ENCODE peak calls at places on chromosomes 7 and 10, in six cellular contexts. J is PC-9, K is tibial artery, E is left lung, R is PC-3, L is body of pancreas. V is an unnamed sample. For H3K27me3, the result is how much of the 10 kb centered on the place peaks cover.

GRCh38 chr10:15856328-15857000 is 3.8 kb downstream of the MINDY3 start:
- DNase-seq in K (no peak), L (no peak), J (no peak), E (no peak), R (peak), V (no peak)

GRCh38 chr7:141950796-141951195 is 4.0 kb upstream of the CLEC5A start:
- DNase-seq in E (no peak), L (no peak), K (no peak), R (no peak), J (no peak), V (no peak)

GRCh38 chr10:123229927-123230630 is 75.9 kb downstream of the BUB3 start:
- DNase-seq in L (no peak), E (no peak), K (no peak), R (peak), J (peak), V (no peak)

GRCh38 chr7:134415700-134416099 is 43.2 kb downstream of the AKR1B1 start:
- DNase-seq in E (no peak), L (no peak), J (peak), K (no peak), R (no peak), V (no peak)

GRCh38 chr7:32941181-32941995 is 15.9 kb upstream of the FKBP9 start:
- DNase-seq in R (no peak), J (no peak), E (no peak), K (no peak), L (no peak), V (no peak)

GRCh38 chr10:109871476-109871875 is 51.8 kb downstream of the XPNPEP1 start:
- DNase-seq in L (no peak), E (no peak), R (no peak), J (no peak), K (no peak), V (peak)

GRCh38 chr10:89625041-89625765 is 19.8 kb downstream of the PANK1 start:
- DNase-seq in L (no peak), J (no peak), R (no peak), E (no peak), K (no peak), V (no peak)

GRCh38 chr10:88117869-88118632 is 254.6 kb downstream of the PTEN start:
- DNase-seq in L (no peak), J (no peak), E (no peak), K (no peak), R (no peak), V (no peak)

GRCh38 chr10:46527241-46527811 is 29.1 kb downstream of the GPRIN2 start:
- DNase-seq in R (no peak), L (peak), K (peak), E (peak), J (no peak), V (peak)

GRCh38 chr7:23470290-23471089 is at the start of gene IGF2BP3:
- DNase-seq in K (no peak), L (no peak), R (peak), J (peak), E (no peak), V (no peak)

GRCh38 chr7:139990571-139990970 is 72.2 kb downstream of the PARP12 start:
- DNase-seq in R (no peak), E (no peak), J (no peak), K (peak), L (no peak), V (no peak)

GRCh38 chr7:28163955-28164354 is 16.6 kb downstream of the JAZF1 start:
- DNase-seq in K (no peak), J (no peak), R (no peak), L (no peak), E (no peak), V (no peak)

GRCh38 chr10:126910798-126911197 is 5.6 kb downstream of the DOCK1 start:
- DNase-seq in K (no peak), E (no peak), L (no peak), J (no peak), R (no peak), V (no peak)

GRCh38 chr10:132982301-132982989 is 40.1 kb upstream of the CFAP46 start:
- DNase-seq in E (peak), K (no peak), R (no peak), L (no peak), J (no peak), V (peak)

GRCh38 chr10:129741978-129742741 is 221.9 kb downstream of the EBF3 start:
- DNase-seq in R (no peak), K (no peak), J (no peak), L (no peak), E (peak), V (no peak)

GRCh38 chr10:111429288-111430028 is 352.6 kb downstream of the ADRA2A start:
- DNase-seq in K (no peak), E (no peak), J (no peak), R (no peak), L (no peak), V (no peak)

GRCh38 chr7:91263359-91264082 is 712 bp upstream of the FZD1 start:
- DNase-seq in L (peak), J (no peak), K (peak), R (peak), E (peak), V (peak)

GRCh38 chr7:44292876-44293560 is 32.4 kb downstream of the CAMK2B start:
- DNase-seq in K (peak), L (peak), J (no peak), E (peak), R (no peak), V (no peak)

GRCh38 chr7:117269417-117269816 is 53.4 kb downstream of the WNT2 start:
- DNase-seq in R (peak), E (no peak), J (no peak), K (no peak), L (no peak), V (no peak)

GRCh38 chr10:121154310-121154709 is 303.1 kb downstream of the WDR11 start:
- DNase-seq in E (no peak), L (no peak), K (no peak), J (no peak), R (no peak), V (no peak)

GRCh38 chr10:132570771-132571564 is 33.4 kb downstream of the INPP5A start:
- DNase-seq in L (peak), J (no peak), R (no peak), K (no peak), E (peak), V (no peak)

GRCh38 chr10:16902606-16903005 is 85.4 kb upstream of the RSU1 start:
- DNase-seq in R (no peak), K (no peak), J (no peak), L (no peak), E (no peak), V (no peak)

GRCh38 chr7:13933106-13933505 is 56.4 kb downstream of the ETV1 start:
- DNase-seq in J (no peak), R (no peak), L (no peak), E (no peak), K (no peak), V (no peak)

GRCh38 chr7:127392566-127393369 is at the start of gene ZNF800:
- DNase-seq in K (peak), E (peak), R (peak), L (peak), J (peak), V (peak)

GRCh38 chr10:103491729-103492364 is 1.7 kb upstream of the NEURL1 start:
- DNase-seq in L (no peak), R (peak), J (peak), K (no peak), E (peak), V (no peak)

GRCh38 chr10:14683246-14683645 is 91.5 kb downstream of the FAM107B start:
- DNase-seq in R (no peak), E (no peak), L (peak), K (no peak), J (no peak), V (no peak)

GRCh38 chr7:105664816-105665525 is 83.7 kb upstream of the EFCAB10 start:
- DNase-seq in K (no peak), R (peak), E (no peak), L (peak), J (peak), V (no peak)

GRCh38 chr7:51324206-51324884 is 7.7 kb upstream of the COBL start:
- DNase-seq in L (no peak), J (no peak), R (no peak), E (no peak), K (no peak), V (no peak)

GRCh38 chr7:9796241-9796640 is 1177.4 kb upstream of the PHF14 start:
- DNase-seq in L (no peak), J (no peak), K (no peak), R (no peak), E (no peak), V (no peak)

GRCh38 chr7:35905555-35905954 is 104.7 kb downstream of the SEPTIN7 start:
- DNase-seq in J (no peak), E (no peak), K (no peak), L (no peak), R (no peak), V (no peak)

GRCh38 chr7:157587487-157588270 is 250.9 kb downstream of the DNAJB6 start:
- DNase-seq in E (no peak), J (no peak), L (no peak), R (no peak), K (no peak), V (no peak)

GRCh38 chr7:157586426-157586955 is 249.7 kb downstream of the DNAJB6 start:
- DNase-seq in R (no peak), E (peak), K (no peak), J (no peak), L (no peak), V (no peak)

GRCh38 chr7:157587051-157587450 is 250.2 kb downstream of the DNAJB6 start:
- DNase-seq in E (peak), R (no peak), K (no peak), L (no peak), J (no peak), V (no peak)

GRCh38 chr7:157589680-157590079 is 252.9 kb downstream of the DNAJB6 start:
- DNase-seq in J (no peak), K (no peak), E (peak), R (no peak), L (no peak), V (no peak)

DNA sequence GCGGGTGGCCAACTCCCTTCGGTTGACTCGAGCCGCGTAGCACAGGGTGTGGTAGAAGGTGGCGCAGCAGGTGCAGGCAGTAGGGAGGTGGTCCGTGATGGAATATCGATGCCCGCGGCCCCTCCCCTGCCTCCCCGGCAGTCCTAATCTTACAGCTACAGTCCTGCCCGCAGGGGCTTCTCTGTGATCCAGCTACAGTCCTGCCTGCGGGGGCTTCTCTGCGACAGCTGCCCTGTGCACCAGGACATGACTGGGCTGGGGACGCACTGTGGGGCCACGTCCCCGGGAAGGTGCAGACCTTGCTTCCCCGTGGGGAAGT is 251.4 kb downstream of the DNAJB6 start:
- DNase-seq in E (no peak), R (no peak), L (no peak), K (no peak), J (no peak), V (no peak)
- H3K27me3 ChIP-seq in E (under half), R (under half), L (under half), K (under half), J (half or more), V (under half)

DNA sequence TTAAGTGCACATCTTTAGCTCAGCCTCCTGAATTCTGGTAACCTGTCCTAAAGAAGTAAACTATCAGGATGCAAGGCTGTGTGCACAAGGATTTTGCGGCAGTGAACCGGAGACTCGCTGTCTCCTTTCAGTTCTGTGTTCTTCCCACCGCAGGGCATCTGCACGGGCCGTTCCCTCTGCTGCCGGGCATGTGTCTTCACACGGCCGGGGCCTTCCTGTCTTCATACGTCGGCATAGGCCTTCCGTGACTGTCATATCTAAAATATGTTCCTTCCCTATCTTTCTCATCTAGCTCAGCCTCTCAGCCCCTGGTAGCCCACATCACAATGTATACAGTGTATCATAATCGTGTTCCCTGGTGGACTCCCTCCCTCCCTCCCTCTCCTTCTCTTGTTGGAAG is 16.4 kb downstream of the PALD1 start:
- DNase-seq in R (no peak), E (no peak), K (no peak), L (no peak), J (no peak), V (no peak)
- H3K4me3 ChIP-seq in R (no peak), E (no peak), K (no peak), L (no peak), J (no peak), V (no peak)

GRCh38 chr10:125370578-125370977 is 210.2 kb upstream of the CTBP2 start:
- DNase-seq in E (peak), L (no peak), J (no peak), R (no peak), K (no peak), V (no peak)
- TF ChIP-seq CTCF in E (no peak), L (no peak), J (no peak), R (peak), K (no peak), V (no peak)

DNA sequence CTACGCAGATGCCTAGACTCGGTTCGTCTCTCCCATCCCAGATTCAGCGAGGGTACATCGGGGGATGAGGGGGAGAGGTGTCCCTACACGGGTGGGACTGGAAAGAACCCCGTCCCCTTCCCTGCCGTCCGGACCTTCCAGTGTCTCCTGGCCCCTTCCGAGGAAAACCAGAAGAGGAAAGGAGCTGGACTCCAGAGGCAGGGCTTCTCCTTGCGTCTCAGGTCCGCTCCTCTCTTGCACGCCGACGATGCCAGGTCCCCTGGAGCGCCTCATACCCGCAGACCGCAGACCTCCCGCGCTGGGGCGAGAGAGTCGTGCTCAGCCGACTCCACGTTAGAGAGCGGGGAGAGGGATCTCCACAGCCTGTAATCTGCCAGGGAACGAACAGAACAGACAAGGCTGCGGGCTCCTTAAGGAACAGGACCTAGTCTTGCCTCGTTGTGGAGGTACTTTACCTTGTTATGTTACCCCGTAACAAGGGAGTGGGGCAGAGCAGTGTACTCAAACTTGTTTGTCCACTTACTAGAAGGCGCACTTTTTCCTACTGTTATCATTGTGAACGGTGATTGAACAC is 397 bp upstream of the IMPDH1 start:
- DNase-seq in L (peak), E (peak), K (no peak), R (peak), J (peak), V (peak)
- H3K27me3 ChIP-seq in L (under half), E (under half), K (under half), R (under half), J (under half), V (under half)

V was measured in right lobe of liver.